ENCODE peak calls at places on chromosome 4, in nine cellular contexts. A, Z, G, I, P, U, R, L and C are unnamed samples.

GRCh38 chr4:108971473-108971872 is 208.6 kb upstream of the ETNPPL start:
- DNase-seq in G (no peak), Z (no peak), U (no peak), L (no peak), P (no peak), I (no peak), A (no peak), R (no peak), C (no peak)

GRCh38 chr4:1520145-1520661 is 114.0 kb upstream of the NKX1-1 start:
- DNase-seq in A (no peak), P (no peak), G (no peak), Z (peak; percentile 8), I (no peak), R (peak; percentile 70), L (no peak), U (no peak), C (no peak)

GRCh38 chr4:165115301-165115700 is 2.6 kb upstream of the TMEM192 start:
- DNase-seq in A (no peak), U (no peak), L (no peak), I (no peak), P (no peak), Z (no peak), R (no peak), G (no peak), C (no peak)

GRCh38 chr4:47442980-47443379 is 20.5 kb downstream of the COMMD8 start:
- DNase-seq in A (no peak), U (no peak), R (no peak), Z (no peak), I (no peak), G (no peak), P (no peak), L (no peak), C (no peak)

GRCh38 chr4:27692098-27692679 is 831.5 kb downstream of the STIM2 start:
- DNase-seq in L (no peak), R (peak; percentile 46), Z (no peak), P (peak; percentile 29), G (peak; percentile 47), U (peak; percentile 80), A (peak; percentile 40), I (no peak), C (peak; percentile 70)

GRCh38 chr4:186622788-186623464 is 67.6 kb upstream of the MTNR1A start:
- DNase-seq in I (peak; percentile 3), U (no peak), R (no peak), G (peak; percentile 92), Z (no peak), L (no peak), A (no peak), P (peak; percentile 55), C (peak; percentile 82)

GRCh38 chr4:914531-914930 is 17.6 kb downstream of the GAK start:
- DNase-seq in U (no peak), G (no peak), I (no peak), A (no peak), P (no peak), R (peak; percentile 22), L (no peak), Z (no peak), C (no peak)

GRCh38 chr4:153643406-153644016 is 40.6 kb upstream of the TLR2 start:
- DNase-seq in U (peak; percentile 68), A (peak; percentile 11), R (no peak), P (peak; percentile 59), Z (no peak), G (peak; percentile 59), L (no peak), I (no peak), C (peak; percentile 80)

GRCh38 chr4:84855774-84856173 is 110.7 kb downstream of the WDFY3 start:
- DNase-seq in A (peak; percentile 18), Z (no peak), R (no peak), I (no peak), L (no peak), G (peak; percentile 26), P (no peak), U (peak; percentile 71), C (no peak)

GRCh38 chr4:21887481-21887880 is 61.1 kb downstream of the KCNIP4 start:
- DNase-seq in Z (no peak), R (no peak), I (no peak), U (no peak), G (peak; percentile 58), A (no peak), P (no peak), L (no peak), C (no peak)

GRCh38 chr4:21885770-21886169 is 62.8 kb downstream of the KCNIP4 start:
- DNase-seq in L (no peak), P (no peak), U (no peak), R (no peak), A (no peak), G (peak; percentile 50), Z (no peak), I (no peak), C (no peak)

GRCh38 chr4:21885241-21885640 is 63.3 kb downstream of the KCNIP4 start:
- DNase-seq in G (peak; percentile 80), U (no peak), I (no peak), L (no peak), R (no peak), Z (no peak), A (no peak), P (peak; percentile 42), C (no peak)

GRCh38 chr4:21884615-21885014 is 64.0 kb downstream of the KCNIP4 start:
- DNase-seq in A (no peak), L (no peak), R (no peak), U (no peak), Z (no peak), G (peak; percentile 39), I (no peak), P (no peak), C (no peak)

DNA sequence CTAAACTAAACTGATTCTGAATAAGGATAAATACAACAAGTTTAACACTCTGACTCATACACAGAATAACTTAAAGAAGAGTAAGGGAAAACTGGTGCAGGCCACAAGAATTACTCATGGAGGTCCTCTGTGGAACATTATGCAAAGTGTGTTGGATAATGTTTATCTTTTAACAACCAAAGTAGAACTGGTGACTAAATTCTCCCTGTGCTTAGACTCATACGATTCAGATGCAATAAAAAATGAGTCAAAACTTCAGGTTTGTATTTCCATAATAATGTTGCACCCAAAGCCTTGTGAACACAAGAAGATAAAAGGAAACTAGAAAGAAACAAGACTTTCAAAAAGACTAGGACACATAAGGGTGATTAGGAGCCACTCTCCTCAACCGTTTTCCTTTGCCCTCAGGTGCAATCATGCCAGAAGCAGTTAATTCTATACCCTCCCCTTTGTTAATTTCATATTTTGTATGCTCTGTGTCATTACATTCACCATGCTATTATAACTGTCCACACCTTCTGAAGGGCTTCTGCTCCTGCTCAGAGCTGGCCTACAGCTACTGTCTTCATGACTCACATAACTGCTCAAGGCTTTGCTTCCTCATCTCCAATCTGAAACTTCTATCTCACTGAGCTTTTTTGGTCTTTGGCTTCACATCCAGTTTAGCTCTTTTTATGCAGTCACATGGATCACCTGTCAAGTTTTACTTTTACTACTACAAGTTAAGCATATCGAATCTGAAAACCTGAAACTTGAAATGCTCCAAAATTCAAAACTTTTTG is 60.2 kb downstream of the KCNIP4 start:
- DNase-seq in G (peak; percentile 97), U (no peak), I (no peak), Z (no peak), P (peak; percentile 93), L (no peak), A (no peak), R (no peak), C (no peak)
- H3K27ac ChIP-seq in G (peak overlapping the region; percentile 93), U (no peak overlapping the region), I (no peak overlapping the region), Z (no peak overlapping the region), P (no peak overlapping the region), L (no peak overlapping the region), A (no peak overlapping the region), R (no peak overlapping the region), C (no peak overlapping the region)

DNA sequence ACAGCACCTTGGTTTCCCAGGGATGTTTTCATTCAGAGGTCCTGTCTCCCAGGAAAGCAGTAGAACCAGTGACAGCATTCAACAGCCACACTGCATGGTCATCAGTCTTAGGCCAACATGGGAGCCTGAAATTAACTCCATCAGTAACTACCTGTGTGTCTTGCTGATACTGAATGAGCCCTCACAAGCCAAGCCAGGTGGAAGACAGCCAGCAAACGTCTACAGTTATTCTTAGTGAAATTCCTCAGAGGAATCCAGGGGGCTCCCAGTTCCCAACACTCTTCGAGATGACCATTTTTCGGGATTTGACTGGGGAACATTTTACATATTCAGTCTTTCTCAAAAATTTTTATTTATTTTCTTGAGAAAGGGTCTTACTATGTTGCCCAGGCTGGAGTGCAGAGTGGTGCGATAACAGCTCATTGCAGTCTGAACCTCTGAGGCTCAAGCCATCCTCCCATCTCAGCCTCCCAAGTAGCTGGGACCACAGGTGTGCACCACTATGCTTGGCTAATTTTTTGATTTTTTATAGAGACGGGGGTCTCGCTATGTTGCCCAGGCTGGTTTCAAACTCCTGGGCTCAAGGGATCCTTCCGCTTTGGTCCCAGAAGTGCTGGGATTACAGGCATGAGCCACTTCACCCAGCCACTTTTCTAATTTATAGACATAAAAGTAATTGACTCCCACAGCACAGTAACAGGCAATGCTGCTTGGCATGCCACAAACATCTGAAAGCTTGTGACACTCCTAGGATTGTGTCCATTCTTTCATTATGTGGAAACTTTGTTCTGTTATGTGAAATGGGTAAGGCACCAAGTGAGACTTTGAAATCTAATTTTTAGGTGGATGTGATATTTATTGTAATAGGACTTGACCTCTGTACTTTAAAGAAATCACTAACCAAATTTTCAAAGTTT is 116.9 kb downstream of the SOWAHB start:
- DNase-seq in P (no peak), A (no peak), L (no peak), R (no peak), I (no peak), U (no peak), Z (no peak), G (no peak), C (no peak)
- H3K27ac ChIP-seq in P (peak overlapping the region; percentile 42), A (peak overlapping the region; percentile 40), L (no peak overlapping the region), R (no peak overlapping the region), I (peak overlapping the region; percentile 54), U (peak overlapping the region; percentile 86), Z (no peak overlapping the region), G (peak overlapping the region; percentile 99), C (no peak overlapping the region)

DNA sequence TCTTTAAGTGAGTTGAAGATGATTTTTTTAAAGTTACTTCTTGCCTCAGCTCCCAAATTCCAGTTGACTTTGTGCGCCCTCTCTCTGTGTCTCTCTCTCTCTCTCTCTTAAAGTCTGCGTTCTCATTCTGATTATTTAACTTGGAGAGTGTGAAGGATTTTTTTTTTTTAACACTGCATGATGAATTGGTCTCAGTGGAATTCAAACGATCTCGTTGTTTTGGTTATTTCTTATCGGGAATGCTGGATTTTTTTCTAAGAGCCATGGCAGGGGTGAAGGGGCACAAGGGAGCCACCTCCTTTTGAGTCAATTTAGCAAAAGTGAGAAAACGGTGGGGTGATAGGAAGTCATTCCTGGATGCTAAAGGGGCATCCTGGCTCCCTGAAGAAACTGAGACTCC is 176.1 kb downstream of the SHROOM3 start:
- DNase-seq in Z (no peak), G (peak; percentile 66), R (no peak), U (no peak), A (no peak), L (no peak), I (no peak), P (peak; percentile 67), C (no peak)
- H3K27ac ChIP-seq in Z (no peak overlapping the region), G (peak overlapping the region; percentile 91), R (no peak overlapping the region), U (no peak overlapping the region), A (no peak overlapping the region), L (no peak overlapping the region), I (peak overlapping the region; percentile 30), P (peak overlapping the region; percentile 77), C (no peak overlapping the region)

DNA sequence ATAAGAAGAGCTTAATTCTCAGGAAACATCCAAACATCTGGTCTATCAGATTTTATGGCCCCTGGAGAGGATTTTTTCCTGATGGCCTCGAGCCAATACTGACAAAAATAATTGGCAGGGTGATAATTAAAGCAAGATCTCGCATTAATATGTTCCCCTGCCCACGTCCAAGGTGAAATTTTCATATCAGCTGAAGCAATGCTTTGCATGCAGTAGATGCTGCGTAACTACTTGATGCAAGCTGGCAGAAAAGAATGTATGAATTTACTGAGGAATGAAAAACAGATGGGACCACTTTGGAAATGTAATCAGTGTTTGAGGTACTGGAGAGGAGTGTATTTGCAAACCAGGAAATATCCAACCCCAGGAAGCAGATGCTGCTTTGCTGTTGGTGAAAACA is 36.8 kb upstream of the REST start:
- DNase-seq in P (peak; percentile 35), I (no peak), U (no peak), R (no peak), G (peak; percentile 48), L (no peak), A (no peak), Z (no peak), C (peak; percentile 51)
- H3K27ac ChIP-seq in P (no peak overlapping the region), I (no peak overlapping the region), U (peak overlapping the region; percentile 92), R (no peak overlapping the region), G (no peak overlapping the region), L (no peak overlapping the region), A (peak overlapping the region; percentile 39), Z (no peak overlapping the region), C (peak overlapping the region; percentile 37)